ENCODE peak calls at places on chromosomes 4 and X, in eight cellular contexts. A, X, Q, D, F, I, C and R are unnamed samples.

GRCh38 chr4:152937535-152938236 is 1.6 kb downstream of the FHDC1 start:
- DNase-seq in A (peak), X (peak), Q (no peak), D (no peak), F (peak), I (peak), C (peak), R (peak)

GRCh38 chr4:26576171-26576829 is 7.6 kb upstream of the TBC1D19 start:
- DNase-seq in A (no peak), X (no peak), Q (no peak), D (no peak), F (no peak), I (no peak), C (no peak), R (no peak)

GRCh38 chr4:54099287-54099958 is 540 bp upstream of the GSX2 start:
- DNase-seq in A (no peak), X (no peak), Q (no peak), D (no peak), F (no peak), I (no peak), C (no peak), R (peak)

GRCh38 chr4:150072906-150073714 is 5.1 kb upstream of the DCLK2 start:
- DNase-seq in A (no peak), X (no peak), Q (peak), D (no peak), F (peak), I (no peak), C (no peak), R (no peak)

GRCh38 chr4:169664615-169665014 is 44.2 kb downstream of the CLCN3 start:
- DNase-seq in A (no peak), X (no peak), Q (no peak), D (no peak), F (no peak), I (no peak), C (no peak), R (no peak)

GRCh38 chrX:17247144-17247543 is 127.9 kb upstream of the NHS start:
- DNase-seq in A (no peak), X (no peak), Q (no peak), D (no peak), F (peak), I (no peak), C (no peak), R (no peak)

GRCh38 chrX:41922694-41923171 is 621 bp downstream of the CASK start:
- DNase-seq in A (peak), X (peak), Q (no peak), D (peak), F (peak), I (no peak), C (peak), R (no peak)

GRCh38 chr4:8652181-8653078 is 59.9 kb downstream of the CPZ start:
- DNase-seq in A (no peak), X (no peak), Q (no peak), D (no peak), F (no peak), I (no peak), C (no peak), R (no peak)

GRCh38 chr4:11175374-11175773 is 253.3 kb downstream of the HS3ST1 start:
- DNase-seq in A (no peak), X (no peak), Q (no peak), D (no peak), F (no peak), I (no peak), C (no peak), R (no peak)

GRCh38 chr4:42638993-42639392 is 17.9 kb downstream of the ATP8A1 start:
- DNase-seq in A (peak), X (no peak), Q (no peak), D (peak), F (no peak), I (no peak), C (no peak), R (peak)

GRCh38 chr4:108155373-108155772 is 13.4 kb downstream of the LEF1 start:
- DNase-seq in A (no peak), X (no peak), Q (no peak), D (no peak), F (no peak), I (no peak), C (peak), R (no peak)
- TF ChIP-seq CTCF in A (no peak), X (no peak), Q (peak), D (no peak), F (no peak), I (no peak), C (no peak), R (no peak)

DNA sequence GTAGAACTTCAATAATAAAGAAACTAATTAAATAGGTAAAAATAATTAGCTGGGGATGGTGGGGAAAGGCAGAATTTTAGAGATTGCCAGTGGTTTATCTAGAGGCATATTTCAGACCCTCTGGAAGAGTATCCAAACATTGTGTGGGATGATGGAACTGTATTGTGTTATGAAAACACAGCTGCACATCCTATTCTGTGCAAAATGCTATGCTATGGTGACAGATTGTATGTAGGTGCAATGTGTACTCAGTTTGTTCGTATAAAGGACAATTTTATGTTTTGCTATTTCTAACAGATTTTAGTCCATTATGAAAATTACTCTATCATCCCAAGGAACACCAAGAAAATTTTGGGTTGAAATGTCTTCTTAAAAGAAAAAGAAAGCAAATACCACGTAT is 1054.7 kb downstream of the PDHA2 start:
- DNase-seq in A (no peak), X (no peak), Q (no peak), D (no peak), F (no peak), I (no peak), C (no peak), R (no peak)
- TF ChIP-seq CTCF in A (no peak), X (no peak), Q (no peak), D (no peak), F (no peak), I (no peak), C (no peak), R (no peak)

GRCh38 chr4:140149851-140150635 is 3.9 kb downstream of the MAML3 start:
- DNase-seq in A (peak), X (peak), Q (no peak), D (peak), F (peak), I (peak), C (peak), R (peak)
- TF ChIP-seq CTCF in A (no peak), X (no peak), Q (peak), D (no peak), F (no peak), I (no peak), C (no peak), R (no peak)

GRCh38 chrX:140040397-140040796 is 75.1 kb upstream of the CXorf66 start:
- DNase-seq in A (no peak), X (no peak), Q (no peak), D (no peak), F (peak), I (no peak), C (no peak), R (no peak)

GRCh38 chrX:140038842-140039241 is 73.5 kb upstream of the CXorf66 start:
- DNase-seq in A (no peak), X (no peak), Q (no peak), D (no peak), F (no peak), I (no peak), C (no peak), R (no peak)

GRCh38 chrX:140034916-140035315 is 69.6 kb upstream of the CXorf66 start:
- DNase-seq in A (peak), X (no peak), Q (no peak), D (peak), F (peak), I (no peak), C (peak), R (peak)
- TF ChIP-seq CTCF in A (peak), X (no peak), Q (peak), D (peak), F (no peak), I (no peak), C (no peak), R (peak)

GRCh38 chr4:121822796-121823504 is 733 bp downstream of the CCNA2 start:
- DNase-seq in A (peak), X (peak), Q (no peak), D (peak), F (peak), I (peak), C (peak), R (peak)
- TF ChIP-seq CTCF in A (peak), X (no peak), Q (no peak), D (peak), F (no peak), I (peak), C (peak), R (peak)